ENCODE peak calls at places on chromosome 5, in four cellular contexts. S, G, T and Y are unnamed samples.
A peak's percentile ranks its signal among the peaks of the same experiment; 100 is the strongest.

GRCh38 chr5:25006734-25007133 is 362.0 kb upstream of the CDH10 start:
- DNase-seq in S (no peak), T (peak; percentile 2), G (no peak), Y (peak; percentile 30)

GRCh38 chr5:10111575-10111974 is 138.1 kb downstream of the ATPSCKMT start:
- DNase-seq in S (peak; percentile 18), T (no peak), G (no peak), Y (peak; percentile 23)

GRCh38 chr5:65338606-65339151 is 143.0 kb downstream of the ADAMTS6 start:
- DNase-seq in S (no peak), T (no peak), G (no peak), Y (no peak)

GRCh38 chr5:87876616-87877015 is 392.0 kb downstream of the TMEM161B start:
- DNase-seq in G (no peak), S (no peak), T (no peak), Y (no peak)

GRCh38 chr5:89064054-89064453 is 181.1 kb upstream of the MEF2C start:
- DNase-seq in S (no peak), T (no peak), G (no peak), Y (no peak)

GRCh38 chr5:167754501-167754941 is 536.9 kb upstream of the WWC1 start:
- DNase-seq in S (no peak), T (no peak), G (no peak), Y (no peak)

GRCh38 chr5:139393497-139394122 is 1.3 kb downstream of the PROB1 start:
- DNase-seq in T (no peak), G (no peak), S (no peak), Y (no peak)

GRCh38 chr5:180441577-180441976 is 52.6 kb upstream of the CNOT6 start:
- DNase-seq in T (no peak), G (no peak), S (no peak), Y (no peak)

GRCh38 chr5:87231037-87231808 is 36.5 kb upstream of the RASA1 start:
- DNase-seq in S (no peak), T (no peak), G (peak; percentile 83), Y (no peak)

GRCh38 chr5:135641329-135642178 is 62.8 kb upstream of the CXCL14 start:
- DNase-seq in G (no peak), T (no peak), S (no peak), Y (no peak)

GRCh38 chr5:132000677-132001453 is 10.6 kb downstream of the ACSL6 start:
- DNase-seq in S (peak; percentile 22), T (no peak), G (no peak), Y (no peak)

GRCh38 chr5:38913714-38914113 is 67.9 kb downstream of the OSMR start:
- DNase-seq in G (no peak), T (no peak), S (no peak), Y (no peak)

GRCh38 chr5:28542968-28543367 is 1504.6 kb upstream of the CDH9 start:
- DNase-seq in S (no peak), G (no peak), T (no peak), Y (no peak)

GRCh38 chr5:72556351-72557146 is 49.3 kb upstream of the ZNF366 start:
- DNase-seq in G (peak; percentile 5), S (peak; percentile 43), T (peak; percentile 61), Y (peak; percentile 59)

GRCh38 chr5:134526483-134527155 is 1.1 kb downstream of the JADE2 start:
- DNase-seq in G (no peak), S (peak; percentile 67), T (no peak), Y (peak; percentile 49)

GRCh38 chr5:101664071-101664791 is 631.9 kb downstream of the SLCO4C1 start:
- DNase-seq in S (no peak), T (no peak), G (no peak), Y (no peak)

GRCh38 chr5:119302916-119303897 is 52.6 kb upstream of the TNFAIP8 start:
- DNase-seq in G (no peak), T (no peak), S (peak; percentile 97), Y (no peak)

GRCh38 chr5:114391321-114391720 is 29.5 kb downstream of the KCNN2 start:
- DNase-seq in G (no peak), T (no peak), S (no peak), Y (no peak)

GRCh38 chr5:88833371-88834107 is 49.4 kb downstream of the MEF2C start:
- DNase-seq in T (no peak), S (no peak), G (no peak), Y (no peak)

GRCh38 chr5:14714706-14715105 is 50.2 kb downstream of the OTULIN start:
- DNase-seq in S (no peak), T (no peak), G (no peak), Y (no peak)

GRCh38 chr5:17065468-17065867 is 129.4 kb upstream of the MYO10 start:
- DNase-seq in G (no peak), T (no peak), S (no peak), Y (no peak)

GRCh38 chr5:97162045-97162444 is 19.6 kb upstream of the LIX1 start:
- DNase-seq in S (peak; percentile 65), G (peak; percentile 44), T (no peak), Y (peak; percentile 63)

GRCh38 chr5:142322747-142323479 is 1.9 kb downstream of the SPRY4 start:
- DNase-seq in T (no peak), S (no peak), G (no peak), Y (no peak)

GRCh38 chr5:60545526-60545925 is 154.4 kb downstream of the DEPDC1B start:
- DNase-seq in G (no peak), S (no peak), T (no peak), Y (no peak)

GRCh38 chr5:138932171-138932810 is 57.2 kb upstream of the LRRTM2 start:
- DNase-seq in S (no peak), G (no peak), T (no peak), Y (no peak)

GRCh38 chr5:72465601-72466563 is 41.3 kb downstream of the ZNF366 start:
- DNase-seq in S (no peak), T (no peak), G (peak; percentile 92), Y (no peak)

GRCh38 chr5:10353241-10354047 is at the start of gene MARCHF6:
- DNase-seq in T (peak; percentile 86), S (peak; percentile 83), G (peak; percentile 77), Y (peak; percentile 88)

GRCh38 chr5:95727764-95728191 is 3.4 kb upstream of the RHOBTB3 start:
- DNase-seq in G (peak; percentile 71), S (peak; percentile 18), T (no peak), Y (no peak)

GRCh38 chr5:93800988-93801811 is 59.8 kb upstream of the POU5F2 start:
- DNase-seq in G (peak; percentile 2), T (no peak), S (peak; percentile 45), Y (no peak)

GRCh38 chr5:43523662-43524072 is 8.7 kb upstream of the C5orf34 start:
- DNase-seq in G (no peak), T (no peak), S (no peak), Y (no peak)

GRCh38 chr5:119341452-119342349 is 14.1 kb upstream of the TNFAIP8 start:
- DNase-seq in T (no peak), S (no peak), G (peak; percentile 65), Y (no peak)

GRCh38 chr5:151079838-151080619 is 805 bp downstream of the TNIP1 start:
- DNase-seq in G (no peak), T (no peak), S (no peak), Y (no peak)

GRCh38 chr5:38576442-38576841 is 20.0 kb upstream of the LIFR start:
- DNase-seq in G (no peak), S (no peak), T (no peak), Y (no peak)

GRCh38 chr5:179906294-179906794 is 1.4 kb downstream of the TBC1D9B start:
- DNase-seq in S (no peak), G (no peak), T (no peak), Y (no peak)

GRCh38 chr5:93035194-93035593 is 545.8 kb downstream of the NR2F1-AS1 start:
- DNase-seq in T (no peak), S (no peak), G (no peak), Y (no peak)

GRCh38 chr5:172694061-172694460 is 53.0 kb downstream of the NEURL1B start:
- DNase-seq in T (no peak), S (no peak), G (no peak), Y (no peak)

GRCh38 chr5:56323505-56323904 is 90.4 kb upstream of the ANKRD55 start:
- DNase-seq in T (no peak), S (peak; percentile 50), G (no peak), Y (no peak)

GRCh38 chr5:125140855-125141254 is 394.4 kb upstream of the ZNF608 start:
- DNase-seq in G (no peak), S (peak; percentile 9), T (no peak), Y (no peak)

GRCh38 chr5:171139227-171139626 is 169.8 kb upstream of the TLX3 start:
- DNase-seq in G (no peak), S (no peak), T (no peak), Y (no peak)

DNA sequence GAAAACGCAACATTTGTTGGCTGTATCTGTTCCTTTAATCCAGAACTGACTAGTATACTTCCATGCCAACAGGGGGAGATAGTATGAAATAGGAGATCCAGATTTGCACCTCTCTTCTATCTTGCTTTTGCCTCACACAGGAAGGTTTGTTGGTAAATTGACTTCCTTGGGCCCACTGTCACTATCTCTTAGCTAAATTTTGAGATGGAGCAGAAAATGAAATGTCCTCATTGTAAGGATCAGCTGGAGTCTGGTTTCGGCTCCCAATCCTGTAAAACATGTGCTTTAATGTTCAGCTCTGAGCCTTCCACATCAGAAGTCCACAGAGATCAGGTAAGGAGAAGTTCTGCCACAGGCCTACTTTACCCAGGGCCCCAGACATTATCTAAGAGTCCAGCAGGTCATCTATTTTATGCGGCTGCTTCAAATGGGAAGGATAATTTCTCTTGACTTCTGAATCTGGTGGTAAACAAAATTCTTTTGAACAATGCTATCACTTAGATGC is 176.8 kb downstream of the FER start:
- DNase-seq in G (no peak), T (no peak), S (peak; percentile 65), Y (no peak)
- H3K9me3 ChIP-seq in G (no peaks in the 10 kb centered on the region), T (no peaks in the 10 kb centered on the region), S (no peaks in the 10 kb centered on the region), Y (no peaks in the 10 kb centered on the region)

GRCh38 chr5:53537711-53538110 is 22.7 kb upstream of the NDUFS4 start:
- DNase-seq in S (no peak), T (no peak), G (no peak), Y (no peak)

GRCh38 chr5:53547226-53547625 is 13.2 kb upstream of the NDUFS4 start:
- DNase-seq in G (no peak), T (no peak), S (no peak), Y (no peak)

GRCh38 chr5:53545744-53546143 is 14.7 kb upstream of the NDUFS4 start:
- DNase-seq in G (no peak), T (peak; percentile 13), S (no peak), Y (peak; percentile 77)

GRCh38 chr5:53542917-53543316 is 17.5 kb upstream of the NDUFS4 start:
- DNase-seq in S (no peak), T (no peak), G (no peak), Y (no peak)

GRCh38 chr5:53543401-53543800 is 17.0 kb upstream of the NDUFS4 start:
- DNase-seq in S (no peak), G (no peak), T (no peak), Y (no peak)
- TF ChIP-seq SUZ12 in S (no peak), G (no peak), T (no peak), Y (no peak)

GRCh38 chr5:622946-623522 is 10.9 kb downstream of the CEP72 start:
- DNase-seq in G (no peak), T (no peak), S (no peak), Y (no peak)
- H3K4me3 ChIP-seq in G (no peak overlapping the region), T (no peak overlapping the region), S (no peak overlapping the region), Y (no peak overlapping the region)

GRCh38 chr5:3221432-3221831 is 374.2 kb upstream of the IRX1 start:
- DNase-seq in T (no peak), G (no peak), S (no peak), Y (no peak)
- H3K9me3 ChIP-seq in T (no peaks in the 10 kb centered on the region), G (no peaks in the 10 kb centered on the region), S (no peaks in the 10 kb centered on the region), Y (no peaks in the 10 kb centered on the region)

GRCh38 chr5:91098581-91098980 is 284.5 kb downstream of the ARRDC3 start:
- DNase-seq in S (no peak), T (no peak), G (no peak), Y (no peak)
- TF ChIP-seq SUZ12 in S (no peak), T (no peak), G (no peak), Y (no peak)